ENCODE peak calls at places on chromosomes 1 and 21, in nine cellular contexts. V, T, D, O, I, X, K, M and U are unnamed samples.
A peak's percentile ranks its signal among the peaks of the same experiment; 100 is the strongest.

GRCh38 chr1:21937372-21938121 is 437 bp upstream of the HSPG2 start:
- DNase-seq in V (peak; percentile 85), T (peak; percentile 82), D (peak; percentile 39), O (peak; percentile 96), I (peak; percentile 60), X (peak; percentile 47), K (peak; percentile 77), M (peak; percentile 88), U (peak; percentile 65)

GRCh38 chr1:197130677-197131304 is 15.7 kb downstream of the ASPM start:
- DNase-seq in V (no peak), T (no peak), D (peak; percentile 39), O (no peak), I (no peak), X (no peak), K (no peak), M (no peak), U (no peak)

GRCh38 chr1:182389619-182390047 is 2.0 kb downstream of the GLUL start:
- DNase-seq in V (no peak), T (peak; percentile 45), D (no peak), O (no peak), I (no peak), X (no peak), K (no peak), M (no peak), U (peak; percentile 5)

GRCh38 chr1:185207980-185208602 is 51.1 kb downstream of the SWT1 start:
- DNase-seq in V (no peak), T (no peak), D (no peak), O (no peak), I (no peak), X (no peak), K (no peak), M (no peak), U (no peak)

GRCh38 chr1:94909486-94909885 is 17.4 kb downstream of the CNN3 start:
- DNase-seq in V (no peak), T (no peak), D (no peak), O (no peak), I (no peak), X (no peak), K (no peak), M (no peak), U (no peak)

GRCh38 chr1:22416555-22417454 is 34.8 kb upstream of the ZBTB40 start:
- DNase-seq in V (peak; percentile 82), T (peak; percentile 63), D (no peak), O (peak; percentile 79), I (peak; percentile 61), X (no peak), K (peak; percentile 72), M (peak; percentile 70), U (peak; percentile 82)

GRCh38 chr1:161092621-161093028 is 3.3 kb upstream of the NECTIN4 start:
- DNase-seq in V (no peak), T (peak; percentile 57), D (no peak), O (peak; percentile 68), I (no peak), X (no peak), K (no peak), M (no peak), U (peak; percentile 72)

GRCh38 chr1:62070384-62071011 is 124.2 kb upstream of the L1TD1 start:
- DNase-seq in V (no peak), T (no peak), D (no peak), O (no peak), I (no peak), X (no peak), K (no peak), M (no peak), U (peak; percentile 24)

GRCh38 chr1:5986018-5986417 is 6.2 kb downstream of the NPHP4 start:
- DNase-seq in V (no peak), T (no peak), D (no peak), O (no peak), I (no peak), X (no peak), K (no peak), M (no peak), U (no peak)

GRCh38 chr1:165836664-165837482 is 9.5 kb downstream of the UCK2 start:
- DNase-seq in V (no peak), T (no peak), D (no peak), O (no peak), I (no peak), X (no peak), K (no peak), M (no peak), U (no peak)

GRCh38 chr1:38004284-38005101 is 821 bp downstream of the FHL3 start:
- DNase-seq in V (no peak), T (no peak), D (no peak), O (no peak), I (no peak), X (no peak), K (no peak), M (no peak), U (peak; percentile 58)

GRCh38 chr1:84348240-84348555 is 46.7 kb downstream of the SAMD13 start:
- DNase-seq in V (no peak), T (no peak), D (no peak), O (no peak), I (peak; percentile 94), X (no peak), K (no peak), M (no peak), U (no peak)

GRCh38 chr1:211830055-211830329 is 571 bp downstream of the LPGAT1 start:
- DNase-seq in V (no peak), T (no peak), D (no peak), O (no peak), I (no peak), X (no peak), K (peak; percentile 40), M (peak; percentile 16), U (peak; percentile 26)

GRCh38 chr1:200081151-200081981 is 53.9 kb downstream of the NR5A2 start:
- DNase-seq in V (no peak), T (no peak), D (peak; percentile 56), O (no peak), I (no peak), X (no peak), K (no peak), M (no peak), U (no peak)

GRCh38 chr1:101288491-101288944 is 51.7 kb downstream of the S1PR1 start:
- DNase-seq in V (peak; percentile 76), T (peak; percentile 31), D (peak; percentile 78), O (peak; percentile 58), I (peak; percentile 72), X (peak; percentile 82), K (peak; percentile 81), M (peak; percentile 72), U (peak; percentile 79)

GRCh38 chr1:53552146-53552940 is 93.1 kb downstream of the DMRTB1 start:
- DNase-seq in V (no peak), T (no peak), D (peak; percentile 89), O (no peak), I (no peak), X (no peak), K (no peak), M (peak; percentile 6), U (no peak)

GRCh38 chr21:38293113-38293512 is 36.3 kb downstream of the KCNJ15 start:
- DNase-seq in V (no peak), T (no peak), D (no peak), O (no peak), I (no peak), X (no peak), K (no peak), M (no peak), U (no peak)

GRCh38 chr1:110460253-110461220 is 9.6 kb downstream of the PROK1 start:
- DNase-seq in V (peak; percentile 87), T (peak; percentile 77), D (peak; percentile 60), O (peak; percentile 81), I (peak; percentile 69), X (peak; percentile 50), K (peak; percentile 81), M (peak; percentile 90), U (peak; percentile 90)

DNA sequence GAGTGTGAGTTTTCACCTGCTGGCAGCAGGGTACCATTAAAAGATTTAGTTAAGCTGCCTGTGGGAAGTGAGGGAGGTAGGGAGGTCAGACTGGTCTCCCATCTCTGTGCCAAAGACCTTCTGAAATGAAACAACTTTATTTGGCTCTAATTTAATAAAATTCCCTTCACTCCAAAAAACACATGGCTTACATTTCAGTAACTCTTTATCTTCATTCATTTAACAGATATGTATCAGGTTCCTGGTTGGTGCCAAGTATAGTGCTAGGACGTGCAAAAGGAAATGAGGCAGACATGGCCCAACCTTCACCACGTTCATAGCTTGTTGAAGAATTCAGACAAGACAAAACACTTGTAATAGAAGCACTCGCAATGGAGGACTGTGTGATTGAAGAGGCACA is 282.3 kb downstream of the SEC16B start:
- DNase-seq in V (no peak), T (no peak), D (no peak), O (no peak), I (no peak), X (no peak), K (no peak), M (no peak), U (no peak)
- TF ChIP-seq CTCF in V (no peak), T (no peak), D (no peak), O (no peak), I (no peak), X (no peak), K (no peak), M (no peak), U (no peak)

GRCh38 chr1:208192989-208193388 is 51.2 kb downstream of the PLXNA2 start:
- DNase-seq in V (no peak), T (no peak), D (no peak), O (no peak), I (no peak), X (no peak), K (no peak), M (peak; percentile 61), U (no peak)
- TF ChIP-seq CTCF in V (no peak), T (no peak), D (no peak), O (no peak), I (no peak), X (no peak), K (no peak), M (no peak), U (no peak)

GRCh38 chr1:33003657-33004056 is 33.0 kb downstream of the AK2 start:
- DNase-seq in V (no peak), T (no peak), D (no peak), O (no peak), I (no peak), X (no peak), K (no peak), M (no peak), U (no peak)

GRCh38 chr1:33002006-33002405 is 34.7 kb downstream of the AK2 start:
- DNase-seq in V (no peak), T (no peak), D (no peak), O (no peak), I (no peak), X (no peak), K (no peak), M (no peak), U (no peak)

GRCh38 chr1:32998997-32999396 is 34.4 kb upstream of the RNF19B start:
- DNase-seq in V (no peak), T (no peak), D (no peak), O (no peak), I (no peak), X (no peak), K (no peak), M (no peak), U (no peak)

GRCh38 chr1:33000427-33001026 is 35.9 kb upstream of the RNF19B start:
- DNase-seq in V (no peak), T (no peak), D (no peak), O (no peak), I (no peak), X (no peak), K (no peak), M (no peak), U (no peak)

GRCh38 chr1:33001282-33001681 is 35.4 kb downstream of the AK2 start:
- DNase-seq in V (no peak), T (no peak), D (no peak), O (no peak), I (no peak), X (no peak), K (peak; percentile 44), M (no peak), U (peak; percentile 31)
- TF ChIP-seq CTCF in V (no peak), T (no peak), D (peak; percentile 40), O (peak; percentile 20), I (peak; percentile 10), X (no peak), K (peak; percentile 74), M (no peak), U (peak; percentile 15)

GRCh38 chr1:156948708-156949107 is 28.3 kb downstream of the LRRC71 start:
- DNase-seq in V (no peak), T (no peak), D (no peak), O (no peak), I (no peak), X (no peak), K (no peak), M (no peak), U (no peak)
- TF ChIP-seq CTCF in V (no peak), T (no peak), D (peak; percentile 27), O (no peak), I (no peak), X (peak; percentile 32), K (peak; percentile 49), M (no peak), U (no peak)